ENCODE peak calls at places on chromosomes 7 and 10, in four cellular contexts. D is heart left ventricle, C is body of pancreas, Q is RWPE2. M is an unnamed sample. For H3K4me1, the result is how much of the 10 kb centered on the place peaks cover.

GRCh38 chr10:97279121-97279815 is 13.2 kb downstream of the ARHGAP19 start:
- DNase-seq in C (no peak), D (no peak), Q (no peak), M (no peak)

GRCh38 chr7:152899482-152900166 is 140.1 kb downstream of the ACTR3B start:
- DNase-seq in D (peak), Q (no peak), C (peak), M (no peak)

GRCh38 chr7:84060000-84060399 is 134.6 kb downstream of the SEMA3A start:
- DNase-seq in Q (no peak), C (no peak), D (no peak), M (no peak)

GRCh38 chr10:132461683-132462231 is 64.8 kb downstream of the PWWP2B start:
- DNase-seq in Q (no peak), C (no peak), D (peak), M (no peak)

GRCh38 chr7:74625446-74625845 is 32.1 kb upstream of the GTF2I start:
- DNase-seq in Q (no peak), C (no peak), D (no peak), M (peak)

GRCh38 chr7:84058311-84059076 is 136.1 kb downstream of the SEMA3A start:
- DNase-seq in C (no peak), Q (no peak), D (no peak), M (no peak)

GRCh38 chr7:916291-916941 is 38.1 kb downstream of the ADAP1 start:
- DNase-seq in D (peak), Q (peak), C (peak), M (no peak)

GRCh38 chr7:36370046-36370445 is 19.6 kb upstream of the ANLN start:
- DNase-seq in C (no peak), D (no peak), Q (no peak), M (no peak)

GRCh38 chr7:90836937-90837336 is 240.8 kb downstream of the CDK14 start:
- DNase-seq in C (no peak), Q (no peak), D (no peak), M (no peak)

GRCh38 chr10:110571093-110571743 is 3.7 kb downstream of the SMC3 start:
- DNase-seq in C (no peak), D (no peak), Q (no peak), M (no peak)
- H3K4me1 ChIP-seq in C (under half), D (half or more), Q (under half), M (under half)

DNA sequence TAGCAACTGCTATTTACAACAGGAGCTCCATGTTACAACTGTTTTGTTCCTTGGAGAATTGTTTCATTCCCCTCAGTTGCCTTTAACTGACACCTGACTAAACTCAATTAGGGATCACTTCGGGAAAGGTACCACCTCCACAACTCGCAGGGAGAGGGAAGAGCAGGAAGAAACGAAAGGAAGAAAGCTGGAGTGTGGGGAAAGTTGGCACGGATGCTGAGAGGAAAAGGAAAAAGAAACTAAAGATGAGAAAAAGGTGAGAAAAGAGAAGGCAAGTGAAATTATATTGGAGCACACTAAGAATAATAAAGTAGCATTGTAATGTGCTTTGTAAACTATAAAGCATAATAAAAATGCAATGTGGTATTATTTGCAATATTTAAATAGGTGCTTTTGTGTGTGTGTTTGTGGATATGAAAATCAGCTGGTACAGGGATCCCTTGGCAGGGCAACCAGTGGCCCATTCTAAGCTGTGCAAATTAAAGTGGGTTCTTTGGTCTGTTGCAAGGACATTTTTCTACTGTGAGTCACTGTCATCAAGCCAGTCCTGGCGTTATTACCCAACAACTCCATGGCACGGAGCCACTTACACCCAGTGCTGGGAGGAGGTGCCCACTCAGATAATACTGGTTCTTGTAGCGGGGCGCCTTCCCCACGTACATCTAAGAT is 45.9 kb downstream of the HIPK2 start:
- DNase-seq in Q (peak), D (peak), C (peak), M (peak)
- H3K4me1 ChIP-seq in Q (half or more), D (half or more), C (half or more), M (under half)

DNA sequence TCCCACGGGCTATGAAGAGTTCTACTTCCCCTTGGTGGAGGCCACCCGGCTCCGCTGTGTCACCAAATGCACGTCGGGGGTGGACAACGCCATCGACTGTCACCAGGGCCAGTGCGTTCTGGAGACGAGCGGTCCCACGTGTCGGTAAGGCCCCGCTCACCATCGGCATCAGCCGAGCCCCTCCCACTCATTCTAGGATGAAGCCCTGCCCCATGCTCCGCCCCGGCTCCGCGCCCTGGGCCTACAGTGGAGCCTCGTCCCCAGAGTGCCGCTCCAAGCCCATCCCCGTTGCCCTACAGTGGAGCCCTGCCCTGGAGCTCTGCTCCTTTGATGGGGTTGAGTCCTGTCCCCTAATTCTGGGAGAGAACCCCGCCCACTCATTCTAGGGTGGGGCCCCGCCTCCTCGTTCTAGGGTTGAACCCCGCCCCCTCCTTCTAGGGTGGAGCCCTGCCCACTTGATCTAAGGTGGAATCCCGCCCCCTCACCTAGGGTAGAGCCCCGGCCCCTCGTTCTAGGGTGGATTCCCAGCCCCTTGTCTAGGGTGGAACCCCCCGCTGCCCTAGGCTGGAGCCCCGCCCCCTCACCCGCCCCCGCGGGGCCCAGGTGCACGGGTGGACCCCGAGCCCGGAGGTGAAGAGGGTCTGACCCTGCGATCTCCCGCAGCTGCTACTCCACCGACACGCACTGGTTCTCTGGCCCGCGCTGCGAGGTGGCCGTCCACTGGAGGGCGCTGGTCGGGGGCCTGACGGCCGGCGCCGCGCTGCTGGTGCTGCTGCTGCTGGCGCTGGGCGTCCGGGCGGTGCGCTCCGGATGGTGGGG is 3.4 kb upstream of the MUC12 start:
- DNase-seq in D (peak), Q (no peak), C (peak), M (peak)
- H3K4me1 ChIP-seq in D (under half), Q (under half), C (under half), M (under half)

GRCh38 chr10:87092356-87092860 is 2.2 kb downstream of the GLUD1 start:
- DNase-seq in D (no peak), C (no peak), Q (no peak), M (no peak)
- H3K4me1 ChIP-seq in D (half or more), C (half or more), Q (under half), M (under half)

GRCh38 chr7:47788083-47788482 is 160.2 kb downstream of the PKD1L1 start:
- DNase-seq in Q (no peak), D (no peak), C (no peak), M (no peak)

GRCh38 chr7:47785923-47786556 is 162.2 kb downstream of the PKD1L1 start:
- DNase-seq in C (no peak), D (no peak), Q (no peak), M (no peak)

GRCh38 chr7:47787249-47788069 is 160.8 kb downstream of the PKD1L1 start:
- DNase-seq in C (no peak), Q (no peak), D (no peak), M (no peak)

GRCh38 chr7:47783456-47784240 is 164.6 kb downstream of the PKD1L1 start:
- DNase-seq in C (peak), D (no peak), Q (no peak), M (peak)

GRCh38 chr7:47786557-47787248 is 161.6 kb downstream of the PKD1L1 start:
- DNase-seq in C (peak), D (peak), Q (peak), M (peak)
- H3K4me1 ChIP-seq in C (under half), D (under half), Q (half or more), M (under half)

GRCh38 chr10:62231371-62231770 is 37.3 kb downstream of the RTKN2 start:
- DNase-seq in C (no peak), Q (no peak), D (no peak), M (no peak)

GRCh38 chr10:62230344-62231138 is 38.1 kb downstream of the RTKN2 start:
- DNase-seq in C (no peak), Q (no peak), D (no peak), M (no peak)

GRCh38 chr10:62231805-62232204 is 36.8 kb downstream of the RTKN2 start:
- DNase-seq in D (no peak), C (no peak), Q (no peak), M (no peak)

GRCh38 chr10:62234284-62234605 is 34.4 kb downstream of the RTKN2 start:
- DNase-seq in C (no peak), D (no peak), Q (no peak), M (no peak)

GRCh38 chr10:62233494-62234283 is 35.0 kb downstream of the RTKN2 start:
- DNase-seq in Q (no peak), D (no peak), C (no peak), M (no peak)
- H3K4me1 ChIP-seq in Q (under half), D (under half), C (under half), M (under half)

DNA sequence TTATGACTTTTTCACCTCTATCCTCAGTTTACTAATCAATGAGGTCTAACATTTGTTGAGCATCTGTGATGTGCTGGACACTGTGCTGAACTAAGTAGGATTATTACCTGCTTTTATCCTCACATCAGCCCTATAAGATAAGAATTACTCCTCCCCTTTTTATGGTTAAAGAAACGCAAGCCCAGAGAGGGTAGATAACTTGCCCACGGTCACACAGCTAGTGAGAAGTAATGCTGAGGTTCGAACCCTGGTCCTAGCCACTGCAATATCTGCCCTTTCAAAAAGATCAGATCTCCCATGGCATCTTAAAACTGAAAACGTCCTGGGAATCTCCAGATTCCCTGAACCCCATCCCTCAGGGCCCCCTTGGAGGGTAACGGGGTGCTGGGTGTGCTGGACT is 118.3 kb downstream of the C10orf105 start:
- DNase-seq in C (no peak), D (no peak), Q (no peak), M (no peak)
- H3K4me1 ChIP-seq in C (under half), D (under half), Q (under half), M (under half)

DNA sequence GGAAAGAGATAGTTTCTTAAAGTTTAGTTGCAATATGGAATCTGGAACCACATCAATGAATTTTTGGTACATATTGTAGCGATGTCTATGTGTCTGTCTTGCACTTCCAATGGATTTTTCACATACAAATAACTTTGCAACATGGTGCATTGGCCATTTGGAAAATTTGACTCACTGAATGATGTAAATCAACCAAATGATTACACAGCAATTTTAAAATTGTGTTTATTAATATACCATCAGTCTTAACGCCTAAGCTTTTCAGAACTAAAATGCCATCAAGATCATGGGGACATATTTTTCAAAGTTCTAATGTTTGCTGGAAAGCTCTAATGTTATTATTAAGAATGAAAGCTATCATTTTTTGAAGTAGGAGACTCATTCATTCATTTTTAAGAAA is 39.4 kb upstream of the TMEM26 start:
- DNase-seq in D (no peak), C (no peak), Q (no peak), M (no peak)
- H3K4me1 ChIP-seq in D (under half), C (under half), Q (under half), M (under half)

DNA sequence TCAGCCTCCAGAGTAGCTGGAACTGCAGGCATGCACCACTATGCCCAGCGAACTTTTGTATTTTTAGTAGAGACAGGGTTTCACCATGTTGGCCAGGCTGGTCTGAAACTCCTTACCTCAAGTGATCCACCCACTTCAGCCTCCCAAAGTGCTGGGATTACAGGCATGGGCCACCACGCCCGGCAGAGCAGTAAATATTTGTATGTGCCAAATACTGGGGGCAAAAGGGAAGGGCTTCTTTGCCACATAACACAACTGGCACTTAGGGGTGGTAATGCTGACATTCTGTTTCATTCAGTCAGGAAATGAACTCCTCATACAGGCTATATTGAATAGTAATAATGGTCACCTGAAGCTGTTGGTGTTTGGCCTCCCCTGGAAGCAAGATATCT is 41.6 kb downstream of the ACSM6 start:
- DNase-seq in C (no peak), Q (no peak), D (no peak), M (no peak)
- H3K4me1 ChIP-seq in C (under half), Q (under half), D (under half), M (under half)

M was measured in testis.